ENCODE peak calls at places on chromosomes 7 and 10, in four cellular contexts. R is astrocyte, V is mammary epithelial cell, I is neuronal stem cell. J is an unnamed sample.

GRCh38 chr7:68279827-68280400 is 1283.3 kb downstream of the TYW1 start:
- DNase-seq in V (no peak), R (no peak), I (no peak), J (no peak)

GRCh38 chr7:35286422-35286821 is 32.5 kb upstream of the TBX20 start:
- DNase-seq in V (peak; percentile 3), I (no peak), R (peak; percentile 2), J (no peak)

GRCh38 chr10:1426786-1427185 is 310.5 kb downstream of the ADARB2 start:
- DNase-seq in V (no peak), R (no peak), I (no peak), J (no peak)

GRCh38 chr7:24760968-24761367 is 3.7 kb upstream of the GSDME start:
- DNase-seq in R (no peak), I (no peak), V (no peak), J (no peak)

GRCh38 chr7:105600720-105601550 is 19.6 kb upstream of the EFCAB10 start:
- DNase-seq in R (no peak), V (peak; percentile 50), I (no peak), J (no peak)

GRCh38 chr7:108001759-108002725 is 919 bp downstream of the LAMB1 start:
- DNase-seq in I (peak; percentile 45), V (peak; percentile 29), R (no peak), J (peak; percentile 89)

GRCh38 chr10:119644215-119644826 is 6.9 kb upstream of the BAG3 start:
- DNase-seq in R (no peak), I (no peak), V (no peak), J (peak; percentile 32)

GRCh38 chr7:132969520-132969919 is 112.4 kb downstream of the CHCHD3 start:
- DNase-seq in V (no peak), R (no peak), I (no peak), J (no peak)

GRCh38 chr10:114663631-114664030 is 5.6 kb upstream of the ABLIM1 start:
- DNase-seq in R (no peak), V (no peak), I (no peak), J (no peak)

GRCh38 chr7:5222861-5223411 is 32.9 kb downstream of the WIPI2 start:
- DNase-seq in I (no peak), R (no peak), V (no peak), J (no peak)

GRCh38 chr10:127148066-127148932 is 48.1 kb downstream of the INSYN2A start:
- DNase-seq in I (no peak), R (peak; percentile 90), V (peak; percentile 82), J (no peak)

GRCh38 chr7:77797734-77798393 is 370 bp downstream of the TMEM60 start:
- DNase-seq in R (no peak), V (no peak), I (no peak), J (peak; percentile 58)

GRCh38 chr7:116614509-116615285 is 57.3 kb upstream of the MET start:
- DNase-seq in R (no peak), I (no peak), V (no peak), J (no peak)

GRCh38 chr7:139680676-139681462 is 96.9 kb downstream of the HIPK2 start:
- DNase-seq in V (peak; percentile 97), R (peak; percentile 98), I (no peak), J (peak; percentile 93)

GRCh38 chr10:6006991-6007390 is 29.6 kb upstream of the IL15RA start:
- DNase-seq in R (no peak), V (no peak), I (no peak), J (no peak)

GRCh38 chr7:139768249-139768824 is 9.5 kb downstream of the HIPK2 start:
- DNase-seq in V (no peak), R (no peak), I (no peak), J (no peak)

GRCh38 chr10:50501478-50501877 is 122.3 kb downstream of the SGMS1 start:
- DNase-seq in R (peak; percentile 68), V (peak; percentile 80), I (no peak), J (peak; percentile 17)

GRCh38 chr10:95661818-95662217 is 5.3 kb upstream of the ALDH18A1 start:
- DNase-seq in V (no peak), R (no peak), I (no peak), J (no peak)

GRCh38 chr7:130151591-130152269 is 53.5 kb downstream of the TMEM209 start:
- DNase-seq in I (no peak), V (peak; percentile 23), R (peak; percentile 47), J (peak; percentile 83)

GRCh38 chr7:151191544-151191943 is 4.5 kb upstream of the ASB10 start:
- DNase-seq in V (no peak), R (no peak), I (no peak), J (peak; percentile 42)

GRCh38 chr10:7408003-7408493 is 2.8 kb downstream of the SFMBT2 start:
- DNase-seq in R (peak; percentile 36), I (no peak), V (no peak), J (no peak)

DNA sequence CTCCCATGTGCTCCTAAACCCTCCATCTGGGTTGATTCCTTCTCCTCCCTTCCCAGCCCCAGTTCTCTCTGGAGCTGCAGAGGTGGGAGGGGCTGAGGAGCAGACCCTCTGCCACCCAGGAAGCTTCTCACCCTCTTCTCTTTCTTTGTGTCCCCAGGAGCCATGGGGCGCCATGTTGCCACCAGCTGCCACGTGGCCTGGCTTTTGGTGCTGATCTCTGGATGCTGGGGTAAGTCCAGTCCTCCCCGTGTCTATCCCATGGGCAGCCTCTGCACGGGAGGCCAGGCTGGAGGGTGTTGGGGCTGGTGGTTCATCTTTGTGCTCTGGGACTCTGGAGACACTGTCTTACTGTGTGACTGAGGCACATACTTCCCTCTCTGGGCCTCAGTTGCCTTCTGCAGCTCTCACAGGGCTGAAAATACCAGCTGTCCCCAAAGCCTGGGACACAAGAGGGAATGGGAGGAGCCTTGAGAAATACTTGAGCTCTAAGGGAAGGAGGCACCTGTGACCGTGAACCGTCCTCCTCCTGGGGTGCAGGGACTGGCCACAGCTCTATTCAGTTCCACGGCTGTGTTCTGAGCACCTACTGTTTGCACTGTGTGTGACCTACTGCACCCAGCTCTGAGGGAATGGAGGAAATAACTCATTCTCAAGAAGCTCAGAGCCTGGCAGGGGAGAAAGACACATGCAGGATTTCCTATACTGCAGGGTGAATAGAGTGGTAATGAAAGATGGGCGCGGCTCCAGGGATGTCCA is 43.1 kb downstream of the CDH23 start:
- DNase-seq in I (no peak), V (no peak), R (no peak), J (peak; percentile 68)
- H3K4me2 ChIP-seq in I (no peak overlapping the region), V (no peak overlapping the region), R (no peak overlapping the region), J (no peak overlapping the region)

GRCh38 chr10:123454987-123455386 is 211.2 kb upstream of the GPR26 start:
- DNase-seq in I (no peak), V (no peak), R (no peak), J (no peak)

GRCh38 chr10:123449234-123449962 is 216.8 kb upstream of the GPR26 start:
- DNase-seq in I (no peak), V (no peak), R (no peak), J (no peak)

GRCh38 chr10:123455861-123456260 is 210.3 kb upstream of the GPR26 start:
- DNase-seq in I (no peak), R (no peak), V (no peak), J (no peak)

GRCh38 chr10:123451206-123451605 is 214.9 kb upstream of the GPR26 start:
- DNase-seq in R (no peak), I (no peak), V (no peak), J (no peak)

GRCh38 chr10:123451607-123452245 is 214.4 kb upstream of the GPR26 start:
- DNase-seq in V (no peak), R (no peak), I (no peak), J (no peak)
- H3K4me1 ChIP-seq in V (no peaks in the 10 kb centered on the region), R (no peaks in the 10 kb centered on the region), I (no peaks in the 10 kb centered on the region), J (no peaks in the 10 kb centered on the region)

DNA sequence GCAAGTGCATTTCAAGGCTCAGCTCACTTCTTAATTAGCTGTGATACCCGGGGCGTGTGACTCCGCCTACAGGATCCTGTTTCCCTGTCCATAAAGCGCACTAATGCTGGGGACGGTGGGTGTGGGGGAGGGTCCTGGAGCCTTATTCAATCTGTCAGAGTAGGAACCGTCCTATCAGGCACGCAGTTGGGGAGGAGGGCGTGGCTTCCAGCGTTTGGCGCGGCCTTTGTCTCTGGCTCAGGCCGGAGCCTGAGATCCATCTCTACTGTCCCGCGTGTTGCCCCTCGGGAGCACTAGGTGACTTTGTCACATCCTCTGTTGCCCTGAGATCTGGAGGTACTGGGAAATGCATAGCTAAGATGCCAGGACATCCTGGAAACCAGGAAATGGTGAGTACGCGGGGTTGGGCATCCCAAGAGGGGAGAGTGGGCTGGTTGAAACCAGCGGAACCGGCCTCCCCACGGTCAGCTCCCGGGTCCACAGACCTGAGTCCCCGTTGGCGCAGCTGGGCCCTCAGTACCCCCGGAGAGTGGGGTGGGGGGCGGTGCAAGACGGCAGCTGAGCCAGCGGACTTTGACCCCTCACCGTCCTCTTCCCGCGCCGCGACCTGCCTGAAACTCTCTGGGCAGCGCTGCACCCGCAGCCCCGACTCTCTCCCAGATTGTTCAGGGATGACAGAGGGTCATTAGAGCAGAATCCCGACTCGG is 104.4 kb upstream of the ZNF92 start:
- DNase-seq in V (peak; percentile 80), I (peak; percentile 94), R (peak; percentile 78), J (peak; percentile 86)
- H3K4me3 ChIP-seq in V (peak overlapping the region; percentile 33), I (peak overlapping the region; percentile 90), R (peak overlapping the region; percentile 74), J (peak overlapping the region; percentile 65)

DNA sequence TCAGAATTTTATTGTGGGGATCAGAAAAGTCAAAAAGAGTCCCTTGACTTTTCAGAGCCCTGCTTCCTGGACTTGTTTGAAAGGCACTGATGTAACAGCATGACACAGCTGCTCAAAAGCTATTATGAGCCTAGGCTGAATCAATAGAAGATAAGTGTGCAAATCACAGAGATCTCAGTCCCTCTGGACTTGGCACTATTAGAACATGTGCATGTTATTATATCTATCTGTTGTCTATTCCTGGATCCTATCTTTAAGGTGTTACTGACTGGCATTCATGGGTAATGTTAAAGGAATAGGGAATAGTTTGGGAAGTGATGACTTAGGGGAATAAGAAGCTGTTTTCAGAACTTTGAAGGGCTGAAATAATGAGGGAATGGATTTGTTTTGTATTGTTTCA is 815.0 kb upstream of the C7orf33 start:
- DNase-seq in R (no peak), I (no peak), V (no peak), J (no peak)
- H3K4me2 ChIP-seq in R (no peak overlapping the region), I (no peak overlapping the region), V (no peak overlapping the region), J (no peak overlapping the region)

DNA sequence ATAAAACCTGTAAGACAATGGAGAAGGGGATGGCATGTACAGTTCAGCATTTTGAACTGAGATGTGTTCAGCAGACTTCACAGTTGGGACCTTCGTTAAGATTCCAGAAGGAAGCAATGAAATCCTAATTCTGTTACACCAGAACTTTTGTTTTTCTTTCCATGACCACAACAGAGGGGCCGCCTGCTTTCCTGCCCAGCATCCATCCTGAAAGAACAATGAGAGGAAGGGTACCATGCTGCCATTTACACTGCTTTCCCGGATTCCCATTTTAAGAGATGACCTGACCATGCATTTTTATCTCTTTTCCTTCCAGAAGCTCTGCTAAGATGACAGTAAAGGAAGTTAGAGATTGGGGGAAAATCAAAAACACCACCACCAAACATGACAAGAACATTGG is 92.7 kb downstream of the PIP4K2A start:
- DNase-seq in I (no peak), V (no peak), R (no peak), J (no peak)
- H3K4me1 ChIP-seq in I (peaks cover 46% of the 10 kb centered on the region), V (peaks cover 42% of the 10 kb centered on the region), R (peaks cover 66% of the 10 kb centered on the region), J (peaks cover 64% of the 10 kb centered on the region)

DNA sequence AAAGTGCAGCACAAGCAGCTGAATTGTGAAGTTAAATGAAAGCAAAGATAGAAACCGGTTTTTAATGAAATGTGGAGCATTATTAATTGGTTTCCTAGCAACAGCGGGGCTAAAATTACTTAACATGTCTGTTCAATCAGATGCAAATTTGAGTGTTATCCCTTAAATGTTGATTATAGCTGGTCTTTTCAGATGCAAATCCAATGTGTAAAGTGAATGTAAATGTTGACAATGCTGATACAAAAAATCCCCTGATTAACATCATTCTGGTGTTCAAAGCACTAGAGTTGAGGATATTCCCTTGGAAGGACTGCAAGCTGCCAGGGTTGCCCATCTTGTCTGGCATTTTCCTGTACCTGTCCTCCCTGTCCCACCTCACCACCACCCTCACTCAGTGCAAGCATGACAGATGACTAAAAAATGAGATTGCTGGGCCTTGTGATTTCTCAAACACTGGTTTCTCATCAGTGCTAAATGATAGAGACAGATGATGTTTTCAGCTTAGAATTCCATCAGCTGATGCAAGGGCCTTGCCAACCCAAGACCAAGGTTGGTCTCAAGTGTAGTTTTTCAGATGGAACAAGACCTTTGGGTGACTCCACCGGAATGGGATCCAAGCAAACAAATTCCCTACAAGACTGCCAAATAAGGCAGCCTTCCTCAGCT is 55.1 kb downstream of the JAZF1 start:
- DNase-seq in I (no peak), R (peak; percentile 44), V (no peak), J (no peak)
- H3K4me3 ChIP-seq in I (no peak overlapping the region), R (no peak overlapping the region), V (no peak overlapping the region), J (no peak overlapping the region)

J was measured in osteoblast.